ENCODE peak calls at places on chromosomes 5 and 9, in seven cellular contexts. T, E, M, Y, U, X and R are unnamed samples.

GRCh38 chr9:10366171-10366779 is 246.5 kb downstream of the PTPRD start:
- DNase-seq in M (no peak), U (no peak), X (no peak), Y (peak), E (peak), T (peak), R (no peak)

GRCh38 chr5:177458912-177459350 is 12.3 kb downstream of the PRR7 start:
- DNase-seq in Y (peak), E (no peak), U (no peak), M (no peak), X (no peak), T (no peak), R (no peak)

GRCh38 chr5:89204766-89205165 is 321.8 kb upstream of the MEF2C start:
- DNase-seq in X (no peak), M (no peak), U (no peak), T (peak), Y (no peak), E (no peak), R (no peak)

GRCh38 chr9:37618817-37619216 is 26.4 kb upstream of the TOMM5 start:
- DNase-seq in Y (peak), X (no peak), E (no peak), T (peak), M (no peak), U (no peak), R (no peak)

GRCh38 chr5:40829748-40830305 is 5.2 kb downstream of the RPL37 start:
- DNase-seq in Y (no peak), X (no peak), T (no peak), U (no peak), M (no peak), E (no peak), R (no peak)

GRCh38 chr5:78908173-78908901 is 76.8 kb downstream of the ARSB start:
- DNase-seq in Y (peak), T (peak), M (no peak), U (no peak), X (no peak), E (no peak), R (peak)

GRCh38 chr5:180469866-180470265 is 24.3 kb upstream of the CNOT6 start:
- DNase-seq in U (no peak), X (no peak), Y (no peak), M (no peak), T (no peak), E (no peak), R (no peak)

GRCh38 chr9:91131433-91131839 is 230.3 kb downstream of the AUH start:
- DNase-seq in T (peak), X (peak), E (peak), M (peak), U (no peak), Y (no peak), R (no peak)

GRCh38 chr5:115415143-115415491 is 118.7 kb upstream of the CCDC112 start:
- DNase-seq in T (peak), U (peak), M (no peak), E (peak), X (no peak), Y (no peak), R (no peak)

GRCh38 chr5:131747180-131748105 is 49.4 kb downstream of the FNIP1 start:
- DNase-seq in T (peak), X (peak), E (peak), U (no peak), M (no peak), Y (no peak), R (no peak)

GRCh38 chr5:76546497-76547102 is 76.6 kb downstream of the F2RL2 start:
- DNase-seq in X (no peak), U (no peak), E (no peak), Y (peak), T (no peak), M (no peak), R (no peak)

GRCh38 chr9:37984672-37985611 is 81.0 kb upstream of the SLC25A51 start:
- DNase-seq in X (no peak), Y (no peak), E (peak), T (peak), M (peak), U (peak), R (peak)

GRCh38 chr5:9046756-9047481 is 499.0 kb downstream of the SEMA5A start:
- DNase-seq in E (peak), Y (no peak), T (peak), U (no peak), M (peak), X (no peak), R (no peak)

GRCh38 chr9:68844196-68844595 is 139.2 kb downstream of the PIP5K1B start:
- DNase-seq in E (no peak), T (no peak), X (no peak), Y (no peak), U (no peak), M (no peak), R (no peak)

GRCh38 chr9:93952784-93953491 is 2.2 kb downstream of the BARX1 start:
- DNase-seq in T (no peak), E (no peak), M (no peak), Y (no peak), U (no peak), X (no peak), R (no peak)

GRCh38 chr5:1007221-1007680 is 1.4 kb upstream of the NKD2 start:
- DNase-seq in M (no peak), Y (no peak), X (no peak), T (no peak), E (no peak), U (peak), R (no peak)